ENCODE peak calls at places on chromosomes 7 and 10, in seven cellular contexts. B is AG09309, I is GM23338, Q is heart left ventricle, A is heart right ventricle, V is Calu3, E is choroid plexus epithelial cell. D is an unnamed sample.

GRCh38 chr10:96306516-96306915 is 2.3 kb downstream of the DNTT start:
- DNase-seq in B (no peak), I (no peak), Q (peak), A (peak), V (no peak), E (no peak), D (no peak)

GRCh38 chr7:144784943-144785342 is 50.9 kb downstream of the TPK1 start:
- DNase-seq in B (no peak), I (no peak), Q (no peak), A (no peak), V (no peak), E (peak), D (peak)

GRCh38 chr10:95246582-95247051 is 44.2 kb downstream of the PDLIM1 start:
- DNase-seq in B (peak), I (peak), Q (peak), A (peak), V (peak), E (peak), D (peak)

GRCh38 chr7:28682136-28682535 is 269.8 kb downstream of the CREB5 start:
- DNase-seq in B (no peak), I (no peak), Q (no peak), A (no peak), V (no peak), E (no peak), D (no peak)

GRCh38 chr10:126669188-126669587 is 1.3 kb downstream of the C10orf90 start:
- DNase-seq in B (no peak), I (no peak), Q (no peak), A (no peak), V (no peak), E (no peak), D (no peak)

GRCh38 chr10:97713351-97713827 is at the start of gene MARVELD1:
- DNase-seq in B (no peak), I (peak), Q (peak), A (peak), V (peak), E (peak), D (peak)

GRCh38 chr7:111083423-111083822 is 7.5 kb upstream of the LRRN3 start:
- DNase-seq in B (peak), I (no peak), Q (no peak), A (no peak), V (no peak), E (peak), D (peak)

GRCh38 chr10:96614515-96614914 is 27.7 kb upstream of the TM9SF3 start:
- DNase-seq in B (peak), I (no peak), Q (peak), A (no peak), V (peak), E (peak), D (peak)

GRCh38 chr7:108045669-108046068 is 42.7 kb upstream of the LAMB1 start:
- DNase-seq in B (no peak), I (no peak), Q (no peak), A (no peak), V (no peak), E (peak), D (peak)

GRCh38 chr10:44894691-44895090 is 16.4 kb upstream of the TMEM72 start:
- DNase-seq in B (no peak), I (no peak), Q (no peak), A (no peak), V (no peak), E (no peak), D (no peak)

GRCh38 chr10:50367732-50368131 is 116.4 kb upstream of the ASAH2 start:
- DNase-seq in B (no peak), I (peak), Q (no peak), A (no peak), V (peak), E (peak), D (peak)

GRCh38 chr7:155951554-155952158 is 139.4 kb upstream of the SHH start:
- DNase-seq in B (no peak), I (no peak), Q (no peak), A (no peak), V (peak), E (peak), D (peak)

GRCh38 chr10:116690356-116691078 is 51.8 kb downstream of the HSPA12A start:
- DNase-seq in B (no peak), I (peak), Q (peak), A (peak), V (no peak), E (peak), D (peak)

GRCh38 chr7:47479821-47480575 is 101.9 kb downstream of the TNS3 start:
- DNase-seq in B (no peak), I (no peak), Q (no peak), A (no peak), V (no peak), E (no peak), D (no peak)

GRCh38 chr10:77082601-77083252 is 554.9 kb downstream of the KCNMA1 start:
- DNase-seq in B (no peak), I (peak), Q (no peak), A (no peak), V (peak), E (no peak), D (peak)

GRCh38 chr10:97593423-97593822 is 3.9 kb downstream of the C10orf62 start:
- DNase-seq in B (no peak), I (no peak), Q (no peak), A (no peak), V (no peak), E (peak), D (peak)

GRCh38 chr7:19317461-19317860 is 172.2 kb upstream of the FERD3L start:
- DNase-seq in B (no peak), I (no peak), Q (no peak), A (no peak), V (no peak), E (peak), D (peak)

GRCh38 chr7:106793015-106793651 is 71.9 kb upstream of the PIK3CG start:
- DNase-seq in B (no peak), I (peak), Q (no peak), A (no peak), V (peak), E (peak), D (peak)

GRCh38 chr7:135317676-135318326 is 84.2 kb downstream of the STRA8 start:
- DNase-seq in B (no peak), I (peak), Q (no peak), A (no peak), V (no peak), E (peak), D (no peak)

GRCh38 chr10:80416401-80417098 is 8.2 kb downstream of the PRXL2A start:
- DNase-seq in B (no peak), I (no peak), Q (peak), A (peak), V (no peak), E (peak), D (peak)

GRCh38 chr10:63683223-63683622 is 162.0 kb downstream of the REEP3 start:
- DNase-seq in B (no peak), I (no peak), Q (no peak), A (no peak), V (no peak), E (no peak), D (no peak)

GRCh38 chr7:135169141-135169935 is 1.2 kb downstream of the CYREN start:
- DNase-seq in B (no peak), I (peak), Q (no peak), A (peak), V (peak), E (peak), D (peak)

GRCh38 chr10:91247360-91248111 is 27.1 kb downstream of the PCGF5 start:
- DNase-seq in B (no peak), I (peak), Q (no peak), A (no peak), V (no peak), E (peak), D (peak)

GRCh38 chr7:21965318-21965717 is 19.6 kb upstream of the CDCA7L start:
- DNase-seq in B (no peak), I (no peak), Q (no peak), A (no peak), V (no peak), E (no peak), D (peak)
- TF ChIP-seq CTCF in B (no peak), I (no peak), Q (no peak), A (no peak), V (no peak), E (no peak), D (no peak)

GRCh38 chr10:79203833-79204232 is 135.1 kb downstream of the ZMIZ1 start:
- DNase-seq in B (no peak), I (no peak), Q (no peak), A (no peak), V (no peak), E (no peak), D (no peak)

GRCh38 chr10:79203014-79203675 is 134.4 kb downstream of the ZMIZ1 start:
- DNase-seq in B (no peak), I (no peak), Q (no peak), A (no peak), V (no peak), E (no peak), D (no peak)

GRCh38 chr10:79200346-79200745 is 131.6 kb downstream of the ZMIZ1 start:
- DNase-seq in B (no peak), I (no peak), Q (no peak), A (no peak), V (no peak), E (no peak), D (no peak)

GRCh38 chr10:79201706-79202105 is 132.9 kb downstream of the ZMIZ1 start:
- DNase-seq in B (no peak), I (no peak), Q (no peak), A (no peak), V (no peak), E (no peak), D (no peak)

GRCh38 chr10:79202188-79203013 is 133.6 kb downstream of the ZMIZ1 start:
- DNase-seq in B (no peak), I (peak), Q (peak), A (peak), V (peak), E (peak), D (peak)
- TF ChIP-seq CTCF in B (peak), I (peak), Q (peak), A (peak), V (peak), E (peak), D (peak)

DNA sequence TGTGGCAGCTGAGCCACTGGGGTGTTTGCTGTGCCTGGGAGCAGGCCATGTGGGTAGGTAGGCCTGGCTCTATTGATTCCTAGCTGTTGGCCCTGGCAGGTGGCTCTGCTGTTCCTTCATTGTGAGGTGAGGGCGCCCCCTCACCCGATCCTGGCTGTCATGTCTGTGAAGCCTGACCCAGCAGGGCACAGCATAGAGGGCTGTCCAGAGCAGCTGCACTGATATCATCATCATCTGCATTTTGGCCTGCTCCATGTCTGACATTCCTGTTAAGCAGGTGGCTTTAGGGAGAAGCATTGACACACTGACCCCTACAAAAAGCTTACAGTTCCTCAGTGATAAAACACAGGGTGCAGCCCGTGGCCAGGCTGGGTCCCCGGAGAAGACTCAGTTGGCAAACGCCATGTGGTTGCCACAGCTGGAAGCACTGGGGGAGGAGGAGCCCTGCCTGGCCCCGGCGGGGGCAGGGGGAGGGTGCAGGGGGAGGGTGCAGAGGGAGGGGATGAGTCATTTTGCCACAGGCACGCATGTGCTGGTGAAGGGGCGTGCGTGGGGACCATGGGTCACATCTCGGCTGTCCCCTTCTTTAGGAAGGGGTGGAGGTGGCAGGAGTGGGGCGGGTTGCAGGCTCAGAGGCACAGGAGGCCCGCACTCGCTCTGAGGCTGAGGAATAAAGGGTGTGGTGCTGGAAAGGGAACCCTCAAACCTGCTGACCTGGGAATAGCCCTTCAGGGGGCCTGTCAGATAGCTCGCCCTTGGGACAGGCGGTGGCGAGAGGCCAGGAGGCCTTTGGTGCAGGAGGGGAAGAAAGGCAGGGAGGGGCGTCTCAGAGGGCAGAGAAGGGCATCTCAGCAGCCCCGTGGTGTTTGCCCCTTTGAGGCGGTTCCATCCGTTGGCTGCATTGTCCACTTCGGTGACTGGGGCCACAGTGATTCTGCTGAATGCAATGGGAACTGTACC is 31.6 kb downstream of the IKZF1 start:
- DNase-seq in B (no peak), I (no peak), Q (no peak), A (no peak), V (no peak), E (no peak), D (no peak)
- TF ChIP-seq CTCF in B (no peak), I (peak), Q (no peak), A (no peak), V (no peak), E (no peak), D (no peak)

GRCh38 chr10:115171392-115171960 is 78.3 kb downstream of the ATRNL1 start:
- DNase-seq in B (no peak), I (peak), Q (no peak), A (no peak), V (no peak), E (peak), D (peak)
- TF ChIP-seq CTCF in B (peak), I (no peak), Q (peak), A (peak), V (peak), E (peak), D (peak)

DNA sequence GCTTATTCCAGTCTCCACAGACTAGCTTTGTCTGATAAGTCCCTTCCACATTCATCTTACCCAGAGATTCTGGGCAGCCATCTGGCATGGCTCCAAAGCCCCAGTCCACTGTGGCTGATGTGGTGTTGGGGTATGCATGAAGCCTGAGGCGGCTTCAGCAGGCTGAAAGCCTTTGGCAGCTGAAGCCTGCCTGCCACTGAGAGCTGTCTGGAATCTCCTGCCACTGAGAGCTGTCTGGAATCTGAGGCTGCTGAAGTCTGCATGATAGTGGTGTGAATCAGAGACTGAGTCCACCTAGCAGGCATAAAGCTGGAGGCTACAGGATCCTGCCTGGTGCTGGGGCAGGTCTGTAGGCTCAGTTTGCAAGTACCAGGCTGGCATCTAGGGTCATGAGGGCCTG is 87.1 kb downstream of the DYNC1I1 start:
- DNase-seq in B (peak), I (peak), Q (no peak), A (no peak), V (no peak), E (peak), D (peak)
- TF ChIP-seq CTCF in B (no peak), I (no peak), Q (no peak), A (no peak), V (no peak), E (no peak), D (no peak)

GRCh38 chr10:114403545-114404161 is 649 bp downstream of the AFAP1L2 start:
- DNase-seq in B (no peak), I (peak), Q (peak), A (peak), V (no peak), E (no peak), D (no peak)
- TF ChIP-seq CTCF in B (peak), I (peak), Q (peak), A (peak), V (no peak), E (peak), D (no peak)

DNA sequence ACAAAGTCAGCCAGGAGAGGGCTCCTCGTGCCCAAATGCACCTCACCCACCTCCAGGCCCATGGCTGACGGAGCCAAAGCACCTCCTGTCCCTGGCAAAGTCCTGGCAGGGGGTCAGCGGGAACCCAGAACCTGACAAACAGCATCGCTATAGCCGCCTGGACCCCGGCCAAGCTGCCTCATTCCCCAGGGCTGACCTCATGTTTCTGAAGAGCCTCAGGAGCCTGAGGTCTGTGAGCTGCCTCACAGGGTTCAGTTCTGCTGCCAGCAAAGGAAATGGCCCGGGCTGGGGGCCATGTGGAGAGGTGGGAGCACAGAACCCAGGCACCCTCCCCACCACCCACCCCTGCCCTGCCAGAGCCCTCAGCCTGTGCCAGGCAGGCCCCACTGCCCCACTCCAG is 4.2 kb upstream of the NANOS1 start:
- DNase-seq in B (no peak), I (no peak), Q (peak), A (peak), V (peak), E (peak), D (peak)
- TF ChIP-seq CTCF in B (no peak), I (no peak), Q (no peak), A (no peak), V (no peak), E (no peak), D (no peak)

DNA sequence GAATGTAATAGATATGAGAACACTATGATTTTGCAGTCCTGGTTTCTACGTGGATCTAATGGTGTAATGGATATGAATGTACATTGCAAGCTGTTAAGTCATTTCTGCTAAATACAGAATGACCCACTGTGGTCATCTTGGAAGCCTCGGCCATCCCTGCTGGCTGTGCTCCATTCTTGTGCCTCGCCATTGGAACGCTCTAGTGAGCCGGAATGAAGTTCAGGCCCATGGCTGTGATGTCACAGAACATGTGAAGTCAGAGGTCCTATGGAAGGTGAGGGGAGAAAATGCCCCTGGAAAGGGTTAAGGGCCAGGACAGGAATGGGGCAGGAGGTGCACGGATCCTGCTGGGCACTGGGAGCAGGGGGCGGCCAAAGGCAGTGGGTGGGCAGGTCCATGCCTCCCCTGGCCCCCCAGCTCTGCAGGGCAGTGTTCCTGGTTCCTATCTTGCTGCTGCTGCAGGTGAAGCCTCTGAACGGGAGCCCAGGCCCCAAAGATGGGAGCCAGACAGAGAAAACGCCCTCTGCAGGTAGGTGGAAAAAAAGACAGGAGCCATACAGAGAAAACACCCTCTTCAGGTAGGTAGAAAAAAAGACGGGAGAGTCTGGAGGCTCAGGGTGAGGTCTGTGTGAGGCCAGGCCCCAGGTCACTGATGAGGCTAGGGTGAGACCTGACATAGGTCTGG is at the start of gene LLCFC1:
- DNase-seq in B (no peak), I (peak), Q (no peak), A (no peak), V (peak), E (no peak), D (no peak)
- TF ChIP-seq CTCF in B (peak), I (peak), Q (no peak), A (no peak), V (peak), E (peak), D (no peak)

DNA sequence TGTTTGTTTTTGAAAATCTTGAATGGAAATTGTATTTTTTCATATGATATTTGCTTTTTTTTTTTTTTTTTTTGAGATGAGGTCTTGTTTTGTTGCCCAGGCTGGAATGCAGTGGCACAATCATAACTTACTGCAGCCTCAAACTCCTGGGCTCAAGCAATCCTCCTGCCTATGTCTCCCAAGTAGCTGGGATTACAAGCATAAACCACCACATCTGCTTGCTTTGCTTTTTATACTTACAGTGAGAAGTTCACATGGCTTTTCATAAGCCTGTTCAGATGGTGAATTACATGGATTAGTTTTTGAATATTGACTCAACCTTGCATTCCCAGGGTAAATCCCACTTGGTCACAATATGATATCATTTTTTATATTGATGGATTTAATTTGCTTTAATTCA is 22.0 kb downstream of the LRRD1 start:
- DNase-seq in B (no peak), I (no peak), Q (no peak), A (no peak), V (no peak), E (peak), D (peak)
- TF ChIP-seq CTCF in B (no peak), I (no peak), Q (no peak), A (no peak), V (no peak), E (no peak), D (no peak)

D was measured in fibroblast of the aortic adventitia.